ENCODE peak calls at places on chromosomes 4 and X, in five cellular contexts. One of them, this sample, is unnamed.

GRCh38 chr4:179867300-179867878 is 2375.8 kb upstream of the TENM3 start:
- DNase-seq in body of pancreas: peak; percentile 67
- DNase-seq in esophagus squamous epithelium: no peak
- DNase-seq in sigmoid colon: no peak
- DNase-seq in esophagus muscularis mucosa: no peak
- DNase-seq in this sample: no peak

GRCh38 chr4:176981551-176981950 is 188.8 kb upstream of the VEGFC start:
- DNase-seq in body of pancreas: no peak
- DNase-seq in esophagus squamous epithelium: no peak
- DNase-seq in sigmoid colon: no peak
- DNase-seq in esophagus muscularis mucosa: no peak
- DNase-seq in this sample: no peak

GRCh38 chr4:19636451-19636850 is 615.3 kb upstream of the SLIT2 start:
- DNase-seq in body of pancreas: no peak
- DNase-seq in esophagus squamous epithelium: no peak
- DNase-seq in sigmoid colon: no peak
- DNase-seq in esophagus muscularis mucosa: no peak
- DNase-seq in this sample: no peak

GRCh38 chr4:133982533-133983224 is 218.9 kb downstream of the PABPC4L start:
- DNase-seq in body of pancreas: no peak
- DNase-seq in esophagus squamous epithelium: no peak
- DNase-seq in sigmoid colon: no peak
- DNase-seq in esophagus muscularis mucosa: no peak
- DNase-seq in this sample: no peak

GRCh38 chr4:119955256-119955655 is 111.4 kb downstream of the MAD2L1 start:
- DNase-seq in body of pancreas: no peak
- DNase-seq in esophagus squamous epithelium: no peak
- DNase-seq in sigmoid colon: no peak
- DNase-seq in esophagus muscularis mucosa: no peak
- DNase-seq in this sample: no peak

GRCh38 chrX:53287493-53288138 is 6.2 kb upstream of the IQSEC2 start:
- DNase-seq in body of pancreas: peak; percentile 15
- DNase-seq in esophagus squamous epithelium: no peak
- DNase-seq in sigmoid colon: peak; percentile 84
- DNase-seq in esophagus muscularis mucosa: no peak
- DNase-seq in this sample: no peak

GRCh38 chr4:3347871-3348270 is 55.0 kb downstream of the RGS12 start:
- DNase-seq in body of pancreas: no peak
- DNase-seq in esophagus squamous epithelium: no peak
- DNase-seq in sigmoid colon: no peak
- DNase-seq in esophagus muscularis mucosa: no peak
- DNase-seq in this sample: no peak

GRCh38 chrX:8689473-8689872 is 42.5 kb downstream of the ANOS1 start:
- DNase-seq in body of pancreas: no peak
- DNase-seq in esophagus squamous epithelium: no peak
- DNase-seq in sigmoid colon: no peak
- DNase-seq in esophagus muscularis mucosa: no peak
- DNase-seq in this sample: no peak

GRCh38 chrX:40132751-40133150 is 35.0 kb upstream of the BCOR start:
- DNase-seq in body of pancreas: peak; percentile 75
- DNase-seq in esophagus squamous epithelium: no peak
- DNase-seq in sigmoid colon: peak; percentile 92
- DNase-seq in esophagus muscularis mucosa: peak; percentile 94
- DNase-seq in this sample: no peak

GRCh38 chr4:111678466-111678865 is 466.8 kb upstream of the FAM241A start:
- DNase-seq in body of pancreas: no peak
- DNase-seq in esophagus squamous epithelium: no peak
- DNase-seq in sigmoid colon: no peak
- DNase-seq in esophagus muscularis mucosa: no peak
- DNase-seq in this sample: no peak

GRCh38 chr4:81042578-81043365 is 12.3 kb downstream of the BMP3 start:
- DNase-seq in body of pancreas: no peak
- DNase-seq in esophagus squamous epithelium: no peak
- DNase-seq in sigmoid colon: no peak
- DNase-seq in esophagus muscularis mucosa: no peak
- DNase-seq in this sample: no peak

GRCh38 chrX:129495941-129496340 is 27.3 kb downstream of the SMARCA1 start:
- DNase-seq in body of pancreas: no peak
- DNase-seq in esophagus squamous epithelium: no peak
- DNase-seq in sigmoid colon: no peak
- DNase-seq in esophagus muscularis mucosa: no peak
- DNase-seq in this sample: no peak

GRCh38 chr4:152981842-152982241 is 45.7 kb downstream of the FHDC1 start:
- DNase-seq in body of pancreas: no peak
- DNase-seq in esophagus squamous epithelium: no peak
- DNase-seq in sigmoid colon: no peak
- DNase-seq in esophagus muscularis mucosa: no peak
- DNase-seq in this sample: no peak

GRCh38 chrX:101220881-101221280 is 1.3 kb downstream of the DRP2 start:
- DNase-seq in body of pancreas: no peak
- DNase-seq in esophagus squamous epithelium: no peak
- DNase-seq in sigmoid colon: no peak
- DNase-seq in esophagus muscularis mucosa: no peak
- DNase-seq in this sample: no peak

GRCh38 chr4:46329118-46329976 is 60.6 kb downstream of the GABRA2 start:
- DNase-seq in body of pancreas: peak; percentile 24
- DNase-seq in esophagus squamous epithelium: no peak
- DNase-seq in sigmoid colon: no peak
- DNase-seq in esophagus muscularis mucosa: no peak
- DNase-seq in this sample: no peak

GRCh38 chr4:128006592-128006991 is 41.4 kb downstream of the ABHD18 start:
- DNase-seq in body of pancreas: no peak
- DNase-seq in esophagus squamous epithelium: no peak
- DNase-seq in sigmoid colon: no peak
- DNase-seq in esophagus muscularis mucosa: no peak
- DNase-seq in this sample: no peak

GRCh38 chr4:33883111-33883510 is 2361.2 kb downstream of the ARAP2 start:
- DNase-seq in body of pancreas: no peak
- DNase-seq in esophagus squamous epithelium: no peak
- DNase-seq in sigmoid colon: no peak
- DNase-seq in esophagus muscularis mucosa: no peak
- DNase-seq in this sample: no peak

GRCh38 chr4:188754372-188755002 is 615.2 kb downstream of the TRIML1 start:
- DNase-seq in body of pancreas: no peak
- DNase-seq in esophagus squamous epithelium: no peak
- DNase-seq in sigmoid colon: no peak
- DNase-seq in esophagus muscularis mucosa: no peak
- DNase-seq in this sample: no peak

GRCh38 chr4:84837751-84838150 is 128.7 kb downstream of the WDFY3 start:
- DNase-seq in body of pancreas: no peak
- DNase-seq in esophagus squamous epithelium: no peak
- DNase-seq in sigmoid colon: no peak
- DNase-seq in esophagus muscularis mucosa: no peak
- DNase-seq in this sample: no peak

GRCh38 chrX:123976671-123977316 is 15.3 kb downstream of the STAG2 start:
- DNase-seq in body of pancreas: no peak
- DNase-seq in esophagus squamous epithelium: no peak
- DNase-seq in sigmoid colon: no peak
- DNase-seq in esophagus muscularis mucosa: no peak
- DNase-seq in this sample: no peak

GRCh38 chrX:15918003-15918402 is 63.4 kb upstream of the AP1S2 start:
- DNase-seq in body of pancreas: no peak
- DNase-seq in esophagus squamous epithelium: no peak
- DNase-seq in sigmoid colon: no peak
- DNase-seq in esophagus muscularis mucosa: no peak
- DNase-seq in this sample: no peak

GRCh38 chrX:111447298-111447697 is 35.3 kb upstream of the DCX start:
- DNase-seq in body of pancreas: peak; percentile 9
- DNase-seq in esophagus squamous epithelium: no peak
- DNase-seq in sigmoid colon: no peak
- DNase-seq in esophagus muscularis mucosa: no peak
- DNase-seq in this sample: no peak

GRCh38 chr4:7844247-7844991 is 95.2 kb downstream of the AFAP1 start:
- DNase-seq in body of pancreas: peak; percentile 72
- DNase-seq in esophagus squamous epithelium: no peak
- DNase-seq in sigmoid colon: peak; percentile 86
- DNase-seq in esophagus muscularis mucosa: no peak
- DNase-seq in this sample: no peak

GRCh38 chr4:7841071-7841470 is 98.6 kb downstream of the AFAP1 start:
- DNase-seq in body of pancreas: no peak
- DNase-seq in esophagus squamous epithelium: no peak
- DNase-seq in sigmoid colon: peak; percentile 54
- DNase-seq in esophagus muscularis mucosa: no peak
- DNase-seq in this sample: no peak

GRCh38 chr4:7843831-7844230 is 95.8 kb downstream of the AFAP1 start:
- DNase-seq in body of pancreas: no peak
- DNase-seq in esophagus squamous epithelium: no peak
- DNase-seq in sigmoid colon: no peak
- DNase-seq in esophagus muscularis mucosa: no peak
- DNase-seq in this sample: no peak

GRCh38 chr4:7839856-7840255 is 99.8 kb downstream of the AFAP1 start:
- DNase-seq in body of pancreas: no peak
- DNase-seq in esophagus squamous epithelium: no peak
- DNase-seq in sigmoid colon: peak; percentile 13
- DNase-seq in esophagus muscularis mucosa: no peak
- DNase-seq in this sample: no peak

DNA sequence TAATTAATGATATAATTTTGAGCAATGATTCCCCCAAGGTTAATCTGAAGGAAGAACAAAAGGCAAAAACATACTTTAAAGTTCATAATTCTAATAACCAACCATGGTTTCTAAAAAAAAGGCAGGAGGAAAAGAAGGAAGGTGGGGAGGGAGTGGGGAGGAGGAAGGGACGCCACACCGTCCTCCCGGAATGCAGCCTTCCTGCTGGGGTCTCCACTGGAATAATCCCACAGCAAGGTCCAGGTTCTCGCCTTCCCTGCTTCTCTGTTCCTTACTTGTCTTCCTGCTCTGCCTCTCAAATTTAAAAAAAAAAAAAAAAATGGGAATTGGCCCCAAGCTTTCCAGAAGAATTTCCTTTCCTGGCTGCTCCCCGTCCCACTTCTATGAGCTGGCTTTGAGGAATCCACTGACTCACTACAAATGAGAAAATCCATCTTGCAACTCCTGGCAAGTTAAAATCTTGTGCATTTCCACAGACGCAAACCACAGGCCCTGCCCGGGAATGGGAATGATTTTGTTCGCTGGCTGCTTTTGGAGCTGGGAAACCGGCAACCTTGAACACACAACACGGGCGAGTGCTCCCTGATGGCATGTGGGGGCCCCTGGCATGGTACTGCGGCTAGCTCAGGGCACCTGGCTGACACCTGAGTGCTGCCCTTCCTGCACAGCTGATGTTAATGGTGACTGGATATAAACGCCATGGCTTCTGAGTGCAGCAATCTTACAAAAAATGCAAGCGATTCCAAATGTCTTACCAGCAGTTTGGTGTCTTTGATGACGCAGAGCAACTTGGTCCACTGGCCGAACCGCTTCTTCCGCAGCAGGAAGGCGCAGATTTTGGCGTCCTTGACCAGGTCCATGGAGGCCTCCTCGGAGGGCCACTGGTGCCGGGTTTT is 97.0 kb downstream of the AFAP1 start:
- DNase-seq in body of pancreas: peak; percentile 15
- DNase-seq in esophagus squamous epithelium: no peak
- DNase-seq in sigmoid colon: peak; percentile 90
- DNase-seq in esophagus muscularis mucosa: peak; percentile 95
- DNase-seq in this sample: peak; percentile 95
- TF ChIP-seq POLR2A in body of pancreas: no peak
- TF ChIP-seq POLR2A in esophagus squamous epithelium: no peak
- TF ChIP-seq POLR2A in sigmoid colon: no peak
- TF ChIP-seq POLR2A in esophagus muscularis mucosa: no peak
- TF ChIP-seq POLR2A in this sample: no peak

DNA sequence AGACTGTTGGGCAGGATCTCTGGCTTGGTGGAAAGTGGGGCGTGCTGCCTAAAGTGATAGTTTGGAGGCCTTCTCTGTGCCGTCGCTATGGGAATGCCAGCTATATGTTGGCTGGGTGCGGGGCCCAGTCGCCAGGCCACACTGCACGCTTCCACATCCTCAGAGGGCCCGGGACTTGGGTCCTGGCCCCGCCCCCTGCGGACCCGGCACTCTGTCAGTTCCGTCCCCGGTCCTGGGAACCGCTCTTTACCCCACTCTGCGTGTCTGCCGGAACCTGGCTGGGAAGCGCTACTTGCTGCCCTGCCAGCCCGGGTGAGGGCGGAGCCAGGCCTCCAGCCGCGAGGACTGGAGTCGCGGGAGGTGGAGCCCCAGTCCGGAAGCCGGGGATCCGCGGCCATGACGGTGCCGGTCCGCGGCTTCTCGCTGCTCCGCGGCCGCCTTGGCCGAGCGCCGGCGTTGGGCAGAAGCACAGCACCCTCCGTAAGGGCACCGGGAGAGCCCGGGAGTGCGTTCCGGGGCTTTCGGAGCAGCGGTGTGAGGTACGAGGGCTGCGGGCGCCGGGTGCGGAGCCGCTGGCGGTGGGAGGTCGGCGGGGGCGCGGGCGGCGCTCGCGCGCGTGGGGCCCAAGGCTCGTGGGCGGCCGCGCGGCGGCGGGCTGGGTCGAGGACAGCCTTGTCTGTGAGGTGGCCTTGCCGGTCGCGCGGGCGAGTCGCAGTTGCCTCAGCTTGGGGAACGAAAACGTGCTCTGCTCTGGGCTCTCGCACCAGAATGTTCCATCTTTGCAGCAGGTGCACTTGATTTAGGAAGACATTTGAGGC is at the start of gene MTHFD2L:
- DNase-seq in body of pancreas: peak; percentile 94
- DNase-seq in esophagus squamous epithelium: peak; percentile 35
- DNase-seq in sigmoid colon: peak; percentile 96
- DNase-seq in esophagus muscularis mucosa: peak; percentile 97
- DNase-seq in this sample: peak; percentile 90
- TF ChIP-seq POLR2A in body of pancreas: peak; percentile 92
- TF ChIP-seq POLR2A in esophagus squamous epithelium: peak; percentile 75
- TF ChIP-seq POLR2A in sigmoid colon: peak; percentile 48
- TF ChIP-seq POLR2A in esophagus muscularis mucosa: peak; percentile 61
- TF ChIP-seq POLR2A in this sample: peak; percentile 28

DNA sequence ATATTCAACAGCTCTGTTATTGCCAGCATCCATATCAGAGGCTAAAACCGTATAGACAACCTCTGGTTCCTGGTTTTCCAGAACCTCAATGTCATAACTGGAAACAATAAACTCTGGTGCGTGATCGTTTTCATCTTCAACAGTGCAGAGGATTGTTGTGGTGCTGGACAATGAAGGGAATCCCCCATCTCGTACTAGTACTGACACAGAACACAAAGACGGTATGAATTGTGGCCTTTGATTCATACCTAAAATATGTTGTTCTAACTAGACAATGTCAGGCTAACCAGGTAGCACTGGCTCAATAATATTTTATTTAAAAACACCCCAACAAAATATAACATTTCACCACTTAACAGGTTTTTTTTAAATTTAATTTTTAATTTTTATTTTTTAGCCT is 186.9 kb downstream of the DCHS2 start:
- DNase-seq in body of pancreas: no peak
- DNase-seq in esophagus squamous epithelium: no peak
- DNase-seq in sigmoid colon: no peak
- DNase-seq in esophagus muscularis mucosa: no peak
- DNase-seq in this sample: no peak
- TF ChIP-seq POLR2A in body of pancreas: no peak
- TF ChIP-seq POLR2A in esophagus squamous epithelium: no peak
- TF ChIP-seq POLR2A in sigmoid colon: no peak
- TF ChIP-seq POLR2A in esophagus muscularis mucosa: no peak
- TF ChIP-seq POLR2A in this sample: no peak

DNA sequence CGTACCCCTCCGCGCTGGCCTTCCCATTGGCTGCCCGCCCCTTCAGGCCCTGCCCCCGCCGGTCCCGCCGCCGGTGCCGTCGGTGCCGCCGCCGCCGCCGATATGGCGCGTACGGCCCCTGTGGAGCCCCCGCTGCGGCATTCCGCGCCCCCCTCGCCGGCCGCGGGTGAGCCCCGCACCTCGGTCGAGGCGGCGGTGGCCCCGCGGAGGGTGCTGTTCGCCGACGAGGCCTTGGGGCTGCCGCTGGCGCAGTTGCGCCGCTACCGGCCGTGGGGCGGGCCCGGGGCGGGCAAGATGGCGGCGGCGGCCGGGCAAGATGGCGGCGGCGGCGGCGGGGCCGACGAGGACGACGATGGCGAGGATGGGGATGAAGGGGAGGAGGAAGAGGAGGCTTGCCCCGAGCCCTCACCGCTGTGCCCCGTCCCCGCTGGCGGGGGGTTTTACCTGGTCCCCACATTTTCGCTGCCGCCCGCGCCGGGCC is at the start of gene PPP1R3F:
- DNase-seq in body of pancreas: no peak
- DNase-seq in esophagus squamous epithelium: no peak
- DNase-seq in sigmoid colon: no peak
- DNase-seq in esophagus muscularis mucosa: no peak
- DNase-seq in this sample: no peak
- TF ChIP-seq POLR2A in body of pancreas: no peak
- TF ChIP-seq POLR2A in esophagus squamous epithelium: peak; percentile 53
- TF ChIP-seq POLR2A in sigmoid colon: no peak
- TF ChIP-seq POLR2A in esophagus muscularis mucosa: no peak
- TF ChIP-seq POLR2A in this sample: no peak